ENCODE peak calls at places on chromosomes 6 and 20, in seven cellular contexts. L, U, H, X, J, W and N are unnamed samples.

GRCh38 chr6:137927777-137928218 is 60.7 kb downstream of the TNFAIP3 start:
- DNase-seq in L (no peak), U (no peak), H (no peak), X (no peak), J (peak), W (no peak), N (no peak)

GRCh38 chr6:143634486-143634885 is 43.3 kb upstream of the PHACTR2 start:
- DNase-seq in L (no peak), U (no peak), H (no peak), X (no peak), J (no peak), W (no peak), N (no peak)

GRCh38 chr20:60121903-60122302 is 163.7 kb downstream of the CDH26 start:
- DNase-seq in L (no peak), U (no peak), H (no peak), X (no peak), J (no peak), W (no peak), N (no peak)

GRCh38 chr6:157269261-157269794 is 54.0 kb downstream of the TMEM242 start:
- DNase-seq in L (no peak), U (no peak), H (no peak), X (no peak), J (no peak), W (no peak), N (no peak)

GRCh38 chr6:35544748-35545361 is 32.2 kb upstream of the TULP1 start:
- DNase-seq in L (no peak), U (no peak), H (no peak), X (no peak), J (no peak), W (peak), N (no peak)

GRCh38 chr6:109314313-109314712 is 68.0 kb downstream of the CD164 start:
- DNase-seq in L (no peak), U (no peak), H (no peak), X (no peak), J (no peak), W (no peak), N (no peak)

GRCh38 chr6:152117156-152118129 is 310.0 kb downstream of the ESR1 start:
- DNase-seq in L (no peak), U (no peak), H (no peak), X (no peak), J (no peak), W (no peak), N (no peak)

GRCh38 chr6:16700202-16700997 is 60.9 kb downstream of the ATXN1 start:
- DNase-seq in L (peak), U (no peak), H (no peak), X (no peak), J (no peak), W (no peak), N (no peak)

GRCh38 chr6:12590901-12591300 is 125.7 kb upstream of the PHACTR1 start:
- DNase-seq in L (no peak), U (no peak), H (no peak), X (no peak), J (no peak), W (no peak), N (no peak)

GRCh38 chr6:129575378-129576118 is 134.4 kb downstream of the ARHGAP18 start:
- DNase-seq in L (no peak), U (no peak), H (no peak), X (no peak), J (no peak), W (no peak), N (peak)

GRCh38 chr20:47181056-47181862 is 175.2 kb downstream of the ZMYND8 start:
- DNase-seq in L (peak), U (no peak), H (no peak), X (no peak), J (no peak), W (peak), N (peak)

GRCh38 chr20:41179961-41180360 is 42.6 kb downstream of the PLCG1 start:
- DNase-seq in L (peak), U (no peak), H (no peak), X (no peak), J (no peak), W (no peak), N (no peak)

GRCh38 chr6:90401933-90402830 is 105.5 kb upstream of the BACH2 start:
- DNase-seq in L (no peak), U (no peak), H (no peak), X (no peak), J (no peak), W (no peak), N (no peak)

GRCh38 chr20:33687993-33688937 is 2.1 kb upstream of the E2F1 start:
- DNase-seq in L (no peak), U (no peak), H (no peak), X (no peak), J (no peak), W (no peak), N (no peak)

GRCh38 chr6:84763397-84764331 is 734 bp downstream of the TBX18 start:
- DNase-seq in L (peak), U (no peak), H (peak), X (peak), J (no peak), W (no peak), N (peak)

DNA sequence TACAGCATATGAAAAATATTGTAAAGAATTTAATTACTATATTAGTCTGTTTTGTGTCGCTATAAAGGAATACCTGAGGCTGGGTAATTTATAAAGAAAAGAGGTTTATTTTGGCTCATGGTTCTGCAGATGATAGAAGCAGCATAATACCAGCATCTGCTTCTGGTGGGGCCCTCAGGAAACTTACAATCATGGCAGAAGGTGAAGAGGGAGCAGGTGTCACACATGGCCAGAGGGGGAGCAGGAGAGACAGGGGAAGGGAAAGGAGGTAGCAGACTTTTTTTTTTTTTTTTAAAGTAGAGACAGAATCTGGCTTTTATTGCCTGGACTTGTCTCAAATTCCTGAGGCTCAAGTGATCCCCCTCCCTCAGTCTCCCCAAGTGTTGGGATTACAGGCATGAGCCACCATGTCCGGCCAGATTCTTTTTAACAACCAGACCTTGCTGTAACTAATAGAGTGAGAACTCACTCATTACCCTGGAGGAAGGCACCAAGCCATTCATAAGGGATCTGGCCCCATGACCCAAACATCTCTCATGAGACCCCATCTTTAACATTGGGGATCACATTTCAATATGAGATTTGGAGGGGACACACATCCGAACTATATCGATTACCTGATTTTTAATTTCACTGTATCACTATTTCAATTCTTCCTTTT is 64.6 kb downstream of the MAN1A1 start:
- DNase-seq in L (peak), U (no peak), H (no peak), X (no peak), J (no peak), W (no peak), N (no peak)
- TF ChIP-seq CTCF in L (peak), U (peak), H (peak), X (no peak), J (no peak), W (peak), N (no peak)

DNA sequence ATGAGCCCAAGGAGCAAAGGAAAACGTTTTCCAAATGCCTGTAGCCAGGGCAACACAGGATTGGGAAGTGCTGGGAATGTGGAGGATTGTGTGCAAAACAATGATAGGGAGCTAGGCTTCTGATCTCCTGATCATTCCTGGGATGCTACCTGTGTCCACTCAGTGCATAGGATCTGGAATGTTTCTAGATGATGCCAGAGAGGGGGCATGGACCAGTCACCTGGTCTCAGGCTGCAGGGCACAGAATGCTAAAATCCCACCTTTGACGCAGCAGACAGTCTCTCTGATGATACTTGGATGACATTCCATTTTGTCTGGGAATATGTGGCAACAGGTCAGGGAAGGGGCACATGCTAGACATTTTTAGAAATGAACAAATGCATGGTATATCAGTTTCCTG is 128.9 kb downstream of the CLIC5 start:
- DNase-seq in L (no peak), U (no peak), H (no peak), X (no peak), J (no peak), W (no peak), N (no peak)
- TF ChIP-seq CTCF in L (no peak), U (no peak), H (no peak), X (no peak), J (no peak), W (no peak), N (no peak)

DNA sequence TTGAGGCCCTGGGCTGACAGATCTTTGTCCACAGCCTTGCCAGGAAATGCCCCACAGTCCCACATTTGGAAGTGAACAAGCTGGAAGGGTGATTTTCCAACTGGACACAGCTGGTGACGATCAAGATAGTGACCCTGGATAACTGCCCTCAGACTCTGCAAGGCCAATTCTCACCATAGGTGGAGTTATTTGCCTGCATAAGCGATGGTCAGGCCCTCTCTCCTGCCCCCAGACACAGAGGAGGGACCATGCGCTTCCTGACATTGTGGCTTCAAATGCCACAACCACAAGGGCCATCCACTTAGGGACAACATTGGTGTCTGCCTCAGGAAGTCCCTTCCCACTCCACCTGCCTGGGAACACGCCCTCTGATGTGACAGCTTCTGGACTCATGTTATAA is 96.0 kb downstream of the JPH2 start:
- DNase-seq in L (no peak), U (no peak), H (no peak), X (no peak), J (no peak), W (no peak), N (no peak)
- TF ChIP-seq CTCF in L (no peak), U (peak), H (no peak), X (no peak), J (no peak), W (no peak), N (no peak)

GRCh38 chr6:52176550-52176949 is 9.6 kb upstream of the IL17A start:
- DNase-seq in L (no peak), U (no peak), H (no peak), X (no peak), J (no peak), W (no peak), N (no peak)

GRCh38 chr6:52177961-52178360 is 8.2 kb upstream of the IL17A start:
- DNase-seq in L (no peak), U (no peak), H (no peak), X (no peak), J (no peak), W (no peak), N (no peak)

DNA sequence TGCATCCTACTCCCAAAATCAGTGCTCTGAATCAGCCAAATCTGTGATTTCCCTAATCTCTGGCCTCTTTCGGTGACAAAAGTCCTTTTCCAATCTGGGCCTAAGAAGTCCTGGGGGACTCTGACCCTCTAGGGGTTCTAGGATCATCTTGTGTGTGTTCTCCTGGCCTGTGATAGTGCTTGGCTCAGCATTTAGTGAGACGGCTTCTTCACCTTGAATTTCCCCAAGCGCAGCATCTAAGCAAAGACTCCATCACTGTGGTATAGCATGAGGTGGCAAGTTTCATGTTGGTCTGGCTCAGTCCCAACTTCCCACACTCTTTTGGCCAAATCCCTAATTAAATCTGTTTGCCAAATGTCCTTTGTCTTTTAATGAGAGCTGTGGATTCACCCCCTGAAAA is 12.1 kb upstream of the IL17A start:
- DNase-seq in L (no peak), U (no peak), H (no peak), X (no peak), J (no peak), W (no peak), N (no peak)
- TF ChIP-seq CTCF in L (no peak), U (no peak), H (no peak), X (no peak), J (no peak), W (no peak), N (no peak)